ENCODE peak calls at places on chromosomes 5 and 9, in six cellular contexts. A, V, E, C, M and P are unnamed samples.

GRCh38 chr5:11384441-11385250 is 519.6 kb downstream of the CTNND2 start:
- DNase-seq in A (no peak), M (peak), V (no peak), E (no peak), C (no peak), P (no peak)

GRCh38 chr5:179344301-179345178 is 721 bp downstream of the ADAMTS2 start:
- DNase-seq in A (no peak), V (no peak), E (peak), C (no peak), M (no peak), P (no peak)

GRCh38 chr5:134464988-134465855 is 53.5 kb upstream of the CDKN2AIPNL start:
- DNase-seq in V (peak), C (peak), M (peak), A (no peak), E (no peak), P (no peak)

GRCh38 chr9:18568969-18569368 is 95.0 kb downstream of the ADAMTSL1 start:
- DNase-seq in M (no peak), A (no peak), E (no peak), V (no peak), C (no peak), P (peak)

GRCh38 chr5:66863343-66864170 is 267.4 kb downstream of the MAST4 start:
- DNase-seq in M (no peak), C (no peak), V (no peak), E (peak), A (no peak), P (no peak)

GRCh38 chr5:176542135-176542595 is 5.0 kb upstream of the RNF44 start:
- DNase-seq in V (no peak), C (peak), E (no peak), A (peak), M (peak), P (no peak)

GRCh38 chr5:106086352-106086751 is 1584.4 kb downstream of the EFNA5 start:
- DNase-seq in C (no peak), V (no peak), A (no peak), M (no peak), E (no peak), P (no peak)

GRCh38 chr9:129258124-129258822 is 80.2 kb upstream of the IER5L start:
- DNase-seq in V (peak), C (peak), E (peak), M (peak), A (peak), P (peak)

GRCh38 chr5:135944967-135945560 is 9.7 kb downstream of the LECT2 start:
- DNase-seq in C (peak), E (peak), M (peak), A (peak), V (no peak), P (peak)

GRCh38 chr5:104186100-104186499 is 623.5 kb upstream of the NUDT12 start:
- DNase-seq in V (no peak), E (peak), C (peak), A (no peak), M (no peak), P (peak)

GRCh38 chr9:114588671-114589526 is 1.3 kb downstream of the ATP6V1G1 start:
- DNase-seq in M (no peak), A (no peak), V (no peak), C (peak), E (peak), P (peak)

GRCh38 chr9:136438909-136439549 is 616 bp downstream of the INPP5E start:
- DNase-seq in A (peak), C (peak), E (peak), M (peak), V (peak), P (peak)

GRCh38 chr5:88660326-88660946 is 222.5 kb downstream of the MEF2C start:
- DNase-seq in A (no peak), C (peak), E (peak), V (no peak), M (no peak), P (no peak)

GRCh38 chr5:147397616-147398015 is 112.3 kb downstream of the DPYSL3 start:
- DNase-seq in E (no peak), M (no peak), V (no peak), C (no peak), A (no peak), P (no peak)

GRCh38 chr5:1502737-1503120 is 21.0 kb downstream of the LPCAT1 start:
- DNase-seq in M (no peak), V (no peak), C (no peak), E (no peak), A (no peak), P (no peak)

GRCh38 chr5:108687599-108688220 is 60.0 kb upstream of the FER start:
- DNase-seq in E (peak), A (no peak), M (no peak), C (no peak), V (no peak), P (no peak)

GRCh38 chr5:93193756-93194155 is 387.3 kb downstream of the NR2F1-AS1 start:
- DNase-seq in E (peak), C (no peak), M (no peak), V (no peak), A (no peak), P (peak)

GRCh38 chr9:99906403-99907207 is at the start of gene STX17:
- DNase-seq in A (peak), V (peak), E (peak), C (peak), M (peak), P (peak)

GRCh38 chr9:20685769-20686168 is 1.7 kb downstream of the FOCAD start:
- DNase-seq in M (no peak), V (no peak), A (no peak), C (no peak), E (no peak), P (no peak)

GRCh38 chr9:87081523-87081922 is 134.2 kb upstream of the GAS1 start:
- DNase-seq in E (peak), A (no peak), V (no peak), M (no peak), C (no peak), P (no peak)

GRCh38 chr9:133147412-133148271 is 16.1 kb downstream of the GBGT1 start:
- DNase-seq in C (peak), M (peak), V (peak), A (peak), E (peak), P (peak)

GRCh38 chr9:105608685-105609598 is 51.0 kb downstream of the FKTN start:
- DNase-seq in V (no peak), A (no peak), E (peak), M (no peak), C (peak), P (peak)

GRCh38 chr5:150587016-150587415 is 53.4 kb upstream of the SYNPO start:
- DNase-seq in V (no peak), A (no peak), C (no peak), E (no peak), M (no peak), P (no peak)

GRCh38 chr5:35651002-35651756 is 33.5 kb downstream of the SPEF2 start:
- DNase-seq in E (peak), C (peak), A (peak), V (no peak), M (peak), P (peak)

GRCh38 chr5:167643616-167644015 is 647.8 kb upstream of the WWC1 start:
- DNase-seq in M (no peak), V (no peak), A (no peak), E (peak), C (no peak), P (no peak)

GRCh38 chr5:85452322-85453025 is 1067.8 kb upstream of the EDIL3 start:
- DNase-seq in M (no peak), V (no peak), E (no peak), C (no peak), A (no peak), P (no peak)

GRCh38 chr9:137369111-137369787 is 53.7 kb downstream of the EXD3 start:
- DNase-seq in M (no peak), A (no peak), E (no peak), C (no peak), V (no peak), P (no peak)

GRCh38 chr9:89794918-89795317 is 190.1 kb downstream of the GADD45G start:
- DNase-seq in C (no peak), M (peak), V (no peak), E (no peak), A (no peak), P (no peak)

GRCh38 chr5:33034777-33035176 is 323.7 kb downstream of the NPR3 start:
- DNase-seq in M (no peak), V (no peak), E (no peak), A (no peak), C (no peak), P (no peak)

GRCh38 chr9:93830606-93831005 is 124.5 kb downstream of the BARX1 start:
- DNase-seq in C (no peak), A (no peak), M (no peak), E (no peak), V (peak), P (no peak)

GRCh38 chr5:180467028-180467427 is 27.2 kb upstream of the CNOT6 start:
- DNase-seq in E (peak), V (no peak), M (peak), C (no peak), A (no peak), P (no peak)

GRCh38 chr9:72145093-72145492 is 4.1 kb upstream of the GDA start:
- DNase-seq in C (no peak), A (no peak), M (no peak), E (no peak), V (no peak), P (no peak)

GRCh38 chr9:38256461-38256860 is 136.0 kb upstream of the ALDH1B1 start:
- DNase-seq in E (no peak), M (no peak), A (no peak), V (no peak), C (no peak), P (no peak)

GRCh38 chr5:114447084-114447773 is 85.4 kb downstream of the KCNN2 start:
- DNase-seq in V (no peak), E (peak), C (peak), A (no peak), M (no peak), P (no peak)
- TF ChIP-seq CTCF in V (no peak), E (peak), C (peak), A (no peak), M (peak), P (peak)

GRCh38 chr5:113280541-113280940 is 154.2 kb downstream of the TSSK1B start:
- DNase-seq in C (no peak), M (no peak), V (no peak), E (no peak), A (no peak), P (no peak)

GRCh38 chr5:113282470-113282869 is 152.3 kb downstream of the TSSK1B start:
- DNase-seq in V (no peak), A (no peak), C (no peak), M (no peak), E (no peak), P (no peak)

GRCh38 chr5:113278976-113279375 is 155.8 kb downstream of the TSSK1B start:
- DNase-seq in E (peak), V (no peak), A (no peak), C (no peak), M (no peak), P (no peak)

GRCh38 chr5:113283558-113283957 is 151.2 kb downstream of the TSSK1B start:
- DNase-seq in M (no peak), E (no peak), V (no peak), C (no peak), A (no peak), P (no peak)

DNA sequence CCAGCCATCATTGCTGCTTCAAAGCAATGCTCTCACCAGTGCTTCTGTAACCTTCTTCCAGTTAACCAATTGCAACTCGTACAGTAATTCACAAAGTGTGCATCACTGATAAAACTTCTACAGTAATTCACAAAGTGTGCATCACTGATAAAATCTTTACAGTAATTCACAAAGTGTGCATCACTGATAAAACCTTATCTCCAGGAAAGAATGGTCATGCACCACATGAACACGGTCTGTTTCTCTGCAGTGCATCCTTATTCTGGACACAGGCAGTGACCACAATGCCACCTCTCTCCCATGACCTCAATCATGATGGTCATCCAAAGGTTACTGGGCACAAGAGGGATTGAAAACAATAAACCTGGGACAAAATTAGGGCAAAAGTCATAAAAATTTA is 153.6 kb downstream of the TSSK1B start:
- DNase-seq in M (no peak), C (no peak), E (no peak), A (no peak), V (no peak), P (peak)
- H3K27ac ChIP-seq in M (no peak), C (no peak), E (no peak), A (no peak), V (no peak), P (peak)

GRCh38 chr5:24720743-24721142 is 76.0 kb upstream of the CDH10 start:
- DNase-seq in C (no peak), E (no peak), V (no peak), M (no peak), A (no peak), P (no peak)

GRCh38 chr5:24712047-24712446 is 67.3 kb upstream of the CDH10 start:
- DNase-seq in A (no peak), M (no peak), C (no peak), E (no peak), V (no peak), P (no peak)

GRCh38 chr5:24712947-24713346 is 68.2 kb upstream of the CDH10 start:
- DNase-seq in A (no peak), C (no peak), M (no peak), V (no peak), E (no peak), P (no peak)

GRCh38 chr5:24714757-24715156 is 70.0 kb upstream of the CDH10 start:
- DNase-seq in C (no peak), V (no peak), A (no peak), M (no peak), E (peak), P (no peak)
- H3K4me3 ChIP-seq in C (no peak), V (no peak), A (no peak), M (no peak), E (no peak), P (no peak)

DNA sequence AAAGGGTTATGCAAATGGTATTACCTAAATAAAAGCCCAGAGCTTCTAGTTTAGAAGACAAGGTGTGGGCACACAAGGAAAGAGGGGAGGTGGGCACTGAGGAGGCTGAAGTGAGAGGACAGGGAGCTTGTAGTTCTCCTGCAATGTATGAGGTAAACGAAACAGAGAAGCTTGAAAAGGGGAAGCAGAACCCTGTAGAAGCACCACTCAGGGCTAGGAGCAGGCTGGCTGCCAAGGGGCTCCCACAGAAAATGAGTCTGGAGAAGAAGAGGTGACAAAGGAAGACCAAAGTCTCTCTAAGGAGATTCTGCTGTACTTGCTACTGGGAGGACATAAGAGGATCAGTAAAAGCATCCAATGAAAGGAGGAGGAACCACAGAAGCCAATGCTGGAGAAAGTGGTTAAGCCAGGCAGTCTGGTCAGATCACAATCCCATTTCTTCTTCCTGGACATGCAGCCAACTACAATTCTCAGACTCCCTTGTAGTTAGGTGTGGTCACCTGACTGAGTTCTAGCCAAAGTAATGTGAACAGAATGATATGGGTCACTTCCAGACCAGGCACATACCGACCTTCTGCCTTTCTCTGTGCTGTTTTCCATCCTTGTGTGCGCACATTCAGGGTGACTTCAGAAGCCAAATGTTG is 174.5 kb upstream of the MAP3K1 start:
- DNase-seq in V (peak), M (peak), A (no peak), C (peak), E (no peak), P (no peak)
- TF ChIP-seq CTCF in V (no peak), M (no peak), A (no peak), C (no peak), E (no peak), P (no peak)

GRCh38 chr5:132768485-132768868 is 8.6 kb downstream of the SEPTIN8 start:
- DNase-seq in A (no peak), V (no peak), M (no peak), E (no peak), C (no peak), P (no peak)
- H3K27ac ChIP-seq in A (no peak), V (peak), M (no peak), E (no peak), C (no peak), P (no peak)

GRCh38 chr5:71588533-71588885 is 1.4 kb downstream of the MCCC2 start:
- DNase-seq in V (no peak), C (no peak), E (no peak), A (no peak), M (no peak), P (no peak)
- H3K4me3 ChIP-seq in V (no peak), C (peak), E (no peak), A (no peak), M (no peak), P (no peak)

DNA sequence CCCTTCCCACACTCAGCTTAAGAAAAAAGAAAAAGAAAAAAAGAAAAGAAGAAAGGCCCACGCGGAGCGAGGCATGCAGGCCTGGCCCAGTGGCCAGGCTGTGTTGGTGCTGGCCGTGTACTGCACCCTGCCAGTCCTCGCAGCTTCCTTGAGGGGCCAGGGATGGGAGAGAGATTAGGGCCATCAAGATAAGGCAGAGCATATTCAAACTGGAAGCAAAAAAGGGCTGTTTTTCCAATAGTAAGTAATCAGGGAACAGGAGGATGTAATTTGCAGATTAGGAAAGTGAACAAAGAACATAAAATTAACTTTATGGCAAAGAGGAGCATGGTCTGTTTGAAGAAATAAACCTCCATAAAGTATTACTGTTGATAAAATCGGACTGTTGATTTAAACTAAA is 319.6 kb upstream of the CLINT1 start:
- DNase-seq in A (no peak), V (no peak), C (no peak), M (no peak), E (no peak), P (no peak)
- TF ChIP-seq CTCF in A (no peak), V (no peak), C (no peak), M (no peak), E (no peak), P (no peak)

GRCh38 chr5:17081142-17081541 is 136.3 kb upstream of the BASP1 start:
- DNase-seq in V (no peak), A (no peak), C (no peak), M (no peak), E (no peak), P (no peak)

GRCh38 chr5:17079562-17079961 is 137.9 kb upstream of the BASP1 start:
- DNase-seq in E (peak), V (no peak), A (no peak), M (no peak), C (no peak), P (no peak)

GRCh38 chr5:17077447-17078233 is 139.8 kb upstream of the BASP1 start:
- DNase-seq in C (no peak), A (no peak), V (no peak), M (no peak), E (no peak), P (no peak)

GRCh38 chr5:17075196-17075595 is 139.1 kb upstream of the MYO10 start:
- DNase-seq in M (no peak), C (no peak), E (no peak), V (no peak), A (no peak), P (no peak)

DNA sequence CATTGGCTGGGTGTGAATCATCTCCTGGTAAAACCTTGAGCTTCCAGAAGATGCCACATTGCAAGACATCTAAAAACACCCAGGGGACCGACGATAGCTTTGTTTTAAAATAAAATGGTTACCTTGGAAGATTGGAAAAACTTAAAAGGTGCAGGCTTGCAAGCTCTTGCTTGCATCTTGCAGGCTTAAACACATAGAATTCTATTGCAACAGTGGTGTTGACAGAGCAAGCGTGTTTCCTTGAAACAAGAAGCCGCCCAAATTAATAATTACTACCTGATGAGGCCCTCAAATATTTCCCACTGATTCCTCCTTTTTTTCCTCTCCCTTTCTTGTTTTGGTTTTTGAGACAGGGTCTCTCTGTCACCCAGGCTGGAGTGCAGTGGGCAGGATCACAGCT is 137.1 kb upstream of the BASP1 start:
- DNase-seq in V (no peak), E (no peak), M (no peak), C (no peak), A (no peak), P (no peak)
- H3K27ac ChIP-seq in V (peak), E (no peak), M (no peak), C (no peak), A (no peak), P (no peak)

GRCh38 chr5:142110046-142110531 is 1.5 kb downstream of the NDFIP1 start:
- DNase-seq in M (peak), V (no peak), A (no peak), E (peak), C (peak), P (no peak)

GRCh38 chr5:142108432-142109355 is at the start of gene NDFIP1:
- DNase-seq in V (peak), M (peak), A (peak), E (peak), C (peak), P (peak)

GRCh38 chr5:142109356-142110045 is 922 bp downstream of the NDFIP1 start:
- DNase-seq in V (no peak), A (peak), C (peak), E (peak), M (peak), P (peak)

GRCh38 chr5:142107729-142108431 is 699 bp upstream of the NDFIP1 start:
- DNase-seq in A (no peak), C (no peak), E (no peak), V (no peak), M (no peak), P (no peak)

GRCh38 chr5:142110988-142111687 is 2.6 kb downstream of the NDFIP1 start:
- DNase-seq in C (no peak), V (no peak), M (no peak), A (no peak), E (no peak), P (no peak)
- H3K4me3 ChIP-seq in C (peak), V (no peak), M (no peak), A (peak), E (peak), P (no peak)